ENCODE peak calls at places on chromosome 1, in eight cellular contexts. T, A, E, U, D, G, C and V are unnamed samples.

GRCh38 chr1:154720328-154721301 is 112.6 kb upstream of the ADAR start:
- DNase-seq in A (no peak), U (no peak), D (no peak), C (no peak), E (no peak), T (no peak), G (no peak), V (no peak)

GRCh38 chr1:162349635-162350330 is 26.9 kb downstream of the SPATA46 start:
- DNase-seq in D (no peak), A (peak), C (peak), U (peak), G (no peak), E (peak), T (peak), V (peak)

GRCh38 chr1:205936846-205937707 is 6.2 kb downstream of the SLC26A9 start:
- DNase-seq in G (no peak), A (peak), T (peak), U (no peak), C (no peak), D (no peak), E (no peak), V (no peak)

GRCh38 chr1:202090994-202091393 is 31.7 kb upstream of the GPR37L1 start:
- DNase-seq in D (no peak), C (no peak), E (no peak), U (no peak), G (no peak), A (no peak), T (no peak), V (peak)

GRCh38 chr1:65172936-65173335 is 24.9 kb downstream of the AK4 start:
- DNase-seq in G (no peak), C (no peak), T (no peak), D (no peak), A (peak), U (no peak), E (no peak), V (no peak)

GRCh38 chr1:64597151-64597550 is 127.2 kb downstream of the CACHD1 start:
- DNase-seq in U (no peak), E (no peak), T (no peak), C (no peak), D (no peak), G (no peak), A (no peak), V (no peak)

GRCh38 chr1:41640141-41640751 is 155.8 kb upstream of the EDN2 start:
- DNase-seq in E (no peak), U (no peak), G (no peak), T (no peak), A (no peak), C (no peak), D (no peak), V (no peak)

GRCh38 chr1:202281316-202282016 is 60.3 kb downstream of the UBE2T start:
- DNase-seq in D (no peak), U (peak), C (no peak), E (no peak), T (peak), G (no peak), A (peak), V (no peak)

GRCh38 chr1:76161451-76161850 is 86.9 kb downstream of the ST6GALNAC3 start:
- DNase-seq in U (no peak), C (no peak), E (no peak), D (no peak), T (no peak), A (no peak), G (no peak), V (no peak)

GRCh38 chr1:230141002-230141648 is 74.1 kb downstream of the GALNT2 start:
- DNase-seq in E (no peak), U (no peak), T (peak), D (no peak), G (no peak), C (no peak), A (peak), V (no peak)

GRCh38 chr1:156660752-156661112 is 16.5 kb downstream of the NES start:
- DNase-seq in T (no peak), D (no peak), U (no peak), C (no peak), A (no peak), E (no peak), G (no peak), V (no peak)

GRCh38 chr1:235642021-235642942 is 7.3 kb downstream of the GNG4 start:
- DNase-seq in E (peak), G (no peak), D (no peak), A (peak), U (no peak), T (peak), C (peak), V (peak)

GRCh38 chr1:47002211-47002610 is 21.3 kb upstream of the CYP4X1 start:
- DNase-seq in G (no peak), T (peak), U (no peak), D (no peak), C (no peak), E (no peak), A (peak), V (no peak)

GRCh38 chr1:186231861-186232436 is 143.1 kb downstream of the TPR start:
- DNase-seq in U (no peak), D (no peak), T (no peak), C (no peak), E (no peak), A (peak), G (no peak), V (no peak)

GRCh38 chr1:11518016-11518670 is 39.2 kb downstream of the DISP3 start:
- DNase-seq in E (no peak), A (no peak), U (no peak), G (no peak), T (no peak), C (no peak), D (no peak), V (no peak)

GRCh38 chr1:245888809-245889208 is 618.3 kb downstream of the SMYD3 start:
- DNase-seq in C (no peak), G (no peak), D (no peak), A (peak), U (no peak), T (peak), E (no peak), V (peak)

GRCh38 chr1:247243738-247244137 is 12.1 kb upstream of the VN1R5 start:
- DNase-seq in C (no peak), T (no peak), D (no peak), E (no peak), U (no peak), G (no peak), A (no peak), V (no peak)

GRCh38 chr1:98046031-98046641 is 125.3 kb upstream of the DPYD start:
- DNase-seq in E (no peak), D (no peak), C (no peak), G (no peak), T (peak), A (peak), U (no peak), V (peak)